ENCODE peak calls at places on chromosomes 7 and 10, in five cellular contexts. D is activated gamma-delta T cell treated with anti-CD3 and anti-CD28 coated beads, Interleukin-2, amount 50 U/mL, for 16 hours; N is thoracic aorta; C is fibroblast of the conjunctiva; Y is GM23248. G is an unnamed sample.

GRCh38 chr10:121696854-121697253 is 98.6 kb upstream of the FGFR2 start:
- DNase-seq in C (no peak), N (no peak), Y (peak; percentile 7), D (no peak), G (no peak)

GRCh38 chr7:2601907-2602735 is 29.7 kb upstream of the TTYH3 start:
- DNase-seq in Y (no peak), N (no peak), C (no peak), D (no peak), G (no peak)

GRCh38 chr7:101538596-101539459 is 90.3 kb downstream of the MYL10 start:
- DNase-seq in D (peak; percentile 32), N (no peak), Y (peak; percentile 50), C (no peak), G (peak; percentile 22)

GRCh38 chr7:111138196-111138569 is 47.3 kb downstream of the LRRN3 start:
- DNase-seq in Y (peak; percentile 68), N (peak; percentile 20), C (no peak), D (peak; percentile 17), G (peak; percentile 60)

GRCh38 chr10:132904814-132905649 is 37.3 kb downstream of the CFAP46 start:
- DNase-seq in C (no peak), D (no peak), N (no peak), Y (no peak), G (no peak)

GRCh38 chr7:144796919-144797318 is 38.9 kb downstream of the TPK1 start:
- DNase-seq in C (no peak), D (no peak), N (no peak), Y (no peak), G (no peak)

GRCh38 chr7:39465055-39465929 is 100.9 kb upstream of the YAE1 start:
- DNase-seq in N (no peak), D (peak; percentile 2), Y (peak; percentile 83), C (peak; percentile 55), G (peak; percentile 67)

GRCh38 chr10:52197098-52197497 is 117.0 kb upstream of the DKK1 start:
- DNase-seq in D (no peak), C (no peak), Y (no peak), N (no peak), G (no peak)

GRCh38 chr10:114767589-114768393 is 53.8 kb upstream of the FHIP2A start:
- DNase-seq in Y (peak; percentile 37), C (no peak), D (no peak), N (no peak), G (no peak)

GRCh38 chr7:117711556-117711955 is 161.7 kb downstream of the CTTNBP2 start:
- DNase-seq in C (no peak), N (no peak), D (no peak), Y (no peak), G (no peak)

GRCh38 chr7:13989138-13989943 is at the start of gene ETV1:
- DNase-seq in N (peak; percentile 9), C (peak; percentile 63), D (no peak), Y (peak; percentile 90), G (peak; percentile 43)

GRCh38 chr10:59561397-59562121 is 148.1 kb downstream of the SLC16A9 start:
- DNase-seq in N (no peak), D (no peak), Y (peak; percentile 79), C (peak; percentile 30), G (peak; percentile 86)